ENCODE peak calls at places on chromosomes 6 and 20, in eight cellular contexts. F, S, A, U, K, N, Y and B are unnamed samples.

GRCh38 chr20:43963233-43963632 is 48.6 kb downstream of the TOX2 start:
- DNase-seq in F (no peak), S (no peak), A (no peak), U (no peak), K (no peak), N (no peak), Y (no peak), B (no peak)

GRCh38 chr20:47995661-47996060 is 210.4 kb upstream of the SULF2 start:
- DNase-seq in F (no peak), S (no peak), A (no peak), U (no peak), K (no peak), N (peak; percentile 62), Y (no peak), B (no peak)

GRCh38 chr20:8431538-8432434 is 299.7 kb downstream of the PLCB1 start:
- DNase-seq in F (no peak), S (no peak), A (no peak), U (peak; percentile 22), K (no peak), N (peak; percentile 24), Y (no peak), B (no peak)

GRCh38 chr6:107106165-107106564 is 9.2 kb downstream of the BEND3 start:
- DNase-seq in F (no peak), S (no peak), A (no peak), U (no peak), K (no peak), N (peak; percentile 74), Y (no peak), B (no peak)

GRCh38 chr20:53434662-53435061 is 159.0 kb downstream of the ZNF217 start:
- DNase-seq in F (peak; percentile 18), S (no peak), A (no peak), U (no peak), K (no peak), N (no peak), Y (no peak), B (no peak)

GRCh38 chr6:113754291-113754690 is 102.9 kb upstream of the MARCKS start:
- DNase-seq in F (no peak), S (no peak), A (no peak), U (no peak), K (no peak), N (no peak), Y (no peak), B (no peak)

GRCh38 chr6:164532546-164533362 is 776.7 kb downstream of the C6orf118 start:
- DNase-seq in F (no peak), S (no peak), A (no peak), U (no peak), K (no peak), N (peak; percentile 4), Y (no peak), B (no peak)

GRCh38 chr6:30260036-30260504 is 46.9 kb upstream of the TRIM26 start:
- DNase-seq in F (peak; percentile 5), S (no peak), A (no peak), U (no peak), K (no peak), N (peak; percentile 56), Y (no peak), B (no peak)

GRCh38 chr6:57173886-57174510 is 1.9 kb downstream of the BAG2 start:
- DNase-seq in F (no peak), S (peak; percentile 56), A (peak; percentile 60), U (peak; percentile 87), K (no peak), N (peak; percentile 60), Y (no peak), B (no peak)

GRCh38 chr6:142378138-142378875 is 76.5 kb downstream of the ADGRG6 start:
- DNase-seq in F (no peak), S (peak; percentile 70), A (peak; percentile 33), U (peak; percentile 99), K (no peak), N (peak; percentile 16), Y (no peak), B (no peak)

GRCh38 chr6:2793491-2794151 is 28.4 kb downstream of the WRNIP1 start:
- DNase-seq in F (no peak), S (no peak), A (no peak), U (no peak), K (peak; percentile 49), N (no peak), Y (no peak), B (no peak)

GRCh38 chr6:92828786-92829185 is 590.6 kb downstream of the EPHA7 start:
- DNase-seq in F (no peak), S (no peak), A (no peak), U (no peak), K (no peak), N (no peak), Y (no peak), B (no peak)

GRCh38 chr6:62059898-62060297 is 226.1 kb downstream of the KHDRBS2 start:
- DNase-seq in F (no peak), S (no peak), A (no peak), U (no peak), K (no peak), N (no peak), Y (no peak), B (no peak)

GRCh38 chr6:61842005-61842404 is 444.0 kb downstream of the KHDRBS2 start:
- DNase-seq in F (no peak), S (no peak), A (no peak), U (no peak), K (peak; percentile 10), N (no peak), Y (no peak), B (no peak)

GRCh38 chr6:88492824-88493223 is 326.7 kb upstream of the CNR1 start:
- DNase-seq in F (no peak), S (peak; percentile 3), A (peak; percentile 13), U (peak; percentile 66), K (no peak), N (peak; percentile 53), Y (no peak), B (no peak)
- TF ChIP-seq CTCF in F (no peak), S (peak; percentile 46), A (peak; percentile 67), U (peak; percentile 61), K (no peak), N (peak; percentile 65), Y (peak; percentile 29), B (peak; percentile 19)

GRCh38 chr6:162123797-162124196 is 603.8 kb downstream of the PRKN start:
- DNase-seq in F (no peak), S (no peak), A (no peak), U (no peak), K (no peak), N (peak; percentile 77), Y (no peak), B (no peak)
- TF ChIP-seq CTCF in F (no peak), S (no peak), A (no peak), U (no peak), K (no peak), N (peak; percentile 68), Y (no peak), B (no peak)

GRCh38 chr6:37171141-37171969 is 1.4 kb downstream of the PIM1 start:
- DNase-seq in F (peak; percentile 19), S (no peak), A (peak; percentile 54), U (peak; percentile 63), K (peak; percentile 22), N (peak; percentile 36), Y (peak; percentile 26), B (no peak)
- TF ChIP-seq CTCF in F (no peak), S (no peak), A (no peak), U (no peak), K (no peak), N (no peak), Y (no peak), B (no peak)

GRCh38 chr6:101114703-101115102 is 233.6 kb upstream of the ASCC3 start:
- DNase-seq in F (no peak), S (no peak), A (peak; percentile 71), U (peak; percentile 55), K (peak; percentile 18), N (peak; percentile 49), Y (peak; percentile 20), B (no peak)
- TF ChIP-seq CTCF in F (peak; percentile 9), S (peak; percentile 45), A (peak; percentile 78), U (peak; percentile 70), K (peak; percentile 32), N (peak; percentile 60), Y (peak; percentile 39), B (peak; percentile 31)

DNA sequence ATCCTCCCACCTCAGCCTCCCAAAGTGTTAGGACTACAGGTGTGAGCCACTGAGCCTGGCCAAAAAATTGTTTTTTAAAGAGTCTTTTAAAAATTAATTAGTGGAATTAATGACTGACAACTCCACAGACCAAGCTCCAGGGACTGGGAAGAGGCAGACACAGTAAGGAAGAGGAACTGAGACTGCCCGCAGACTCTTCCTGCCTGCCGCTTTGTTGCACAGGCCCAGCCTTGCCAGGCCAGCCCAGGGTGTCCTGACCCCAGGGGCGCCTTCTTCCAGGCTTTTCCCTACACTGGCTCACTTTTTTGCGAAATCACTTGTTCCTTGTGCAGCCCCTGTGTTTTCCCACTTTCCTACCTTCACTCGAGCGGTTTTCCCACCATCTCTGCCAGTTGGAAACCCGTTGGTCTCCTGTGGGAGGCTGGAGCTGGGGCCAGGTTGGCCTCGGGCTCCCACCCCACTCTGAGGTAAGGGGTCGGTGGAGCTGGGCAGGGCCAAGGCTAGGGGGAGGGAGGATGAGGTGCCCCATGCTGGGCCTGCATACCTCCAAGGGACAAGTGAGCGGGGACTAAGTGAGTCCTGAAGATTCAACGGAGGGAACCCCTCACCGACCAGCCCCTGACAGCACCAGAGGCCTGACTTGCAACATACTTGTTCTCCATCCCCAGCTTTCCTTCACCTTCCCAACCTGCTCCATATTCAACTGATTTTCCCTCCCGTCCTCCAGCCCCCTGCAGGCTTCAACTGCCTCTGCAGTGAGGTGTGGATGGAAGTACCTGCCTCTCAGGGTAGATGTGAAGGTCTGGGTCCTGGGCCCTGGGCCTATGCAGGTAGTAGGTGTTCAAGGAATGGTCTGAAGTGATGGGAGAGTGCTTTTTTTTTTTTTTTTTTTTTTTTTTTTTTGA is 23.5 kb upstream of the SMIM29 start:
- DNase-seq in F (no peak), S (no peak), A (no peak), U (no peak), K (no peak), N (peak; percentile 72), Y (no peak), B (no peak)
- TF ChIP-seq CTCF in F (no peak), S (no peak), A (peak; percentile 25), U (peak; percentile 13), K (no peak), N (peak; percentile 41), Y (no peak), B (no peak)